ENCODE peak calls at places on chromosomes 1 and 21, in four cellular contexts. One of them, this sample, is unnamed.

GRCh38 chr1:112852276-112852675 is 103.7 kb downstream of the SLC16A1 start:
- DNase-seq in prostate gland: no peak
- DNase-seq in CD8-positive, alpha-beta T cell: no peak
- DNase-seq in fibroblast of lung: no peak
- DNase-seq in this sample: no peak

GRCh38 chr1:236734141-236734765 is 48.0 kb downstream of the ACTN2 start:
- DNase-seq in prostate gland: no peak
- DNase-seq in CD8-positive, alpha-beta T cell: no peak
- DNase-seq in fibroblast of lung: peak; percentile 3
- DNase-seq in this sample: no peak

GRCh38 chr1:212671342-212672031 is 28.2 kb downstream of the BATF3 start:
- DNase-seq in prostate gland: no peak
- DNase-seq in CD8-positive, alpha-beta T cell: no peak
- DNase-seq in fibroblast of lung: peak; percentile 46
- DNase-seq in this sample: no peak

GRCh38 chr21:26144026-26144425 is 26.5 kb downstream of the APP start:
- DNase-seq in prostate gland: no peak
- DNase-seq in CD8-positive, alpha-beta T cell: no peak
- DNase-seq in fibroblast of lung: no peak
- DNase-seq in this sample: no peak

GRCh38 chr1:55213885-55214213 is 1.3 kb downstream of the USP24 start:
- DNase-seq in prostate gland: no peak
- DNase-seq in CD8-positive, alpha-beta T cell: no peak
- DNase-seq in fibroblast of lung: no peak
- DNase-seq in this sample: no peak

GRCh38 chr1:100456880-100457279 is 81.1 kb upstream of the GPR88 start:
- DNase-seq in prostate gland: no peak
- DNase-seq in CD8-positive, alpha-beta T cell: no peak
- DNase-seq in fibroblast of lung: no peak
- DNase-seq in this sample: no peak

GRCh38 chr1:23470282-23471070 is 13.5 kb downstream of the ASAP3 start:
- DNase-seq in prostate gland: no peak
- DNase-seq in CD8-positive, alpha-beta T cell: no peak
- DNase-seq in fibroblast of lung: peak; percentile 90
- DNase-seq in this sample: no peak

GRCh38 chr21:45020629-45021427 is 53.6 kb upstream of the ADARB1 start:
- DNase-seq in prostate gland: no peak
- DNase-seq in CD8-positive, alpha-beta T cell: no peak
- DNase-seq in fibroblast of lung: peak; percentile 16
- DNase-seq in this sample: no peak

GRCh38 chr1:61980561-61980960 is 214.1 kb upstream of the L1TD1 start:
- DNase-seq in prostate gland: no peak
- DNase-seq in CD8-positive, alpha-beta T cell: no peak
- DNase-seq in fibroblast of lung: peak; percentile 34
- DNase-seq in this sample: no peak

GRCh38 chr1:172893146-172893841 is 157.4 kb downstream of the TNFSF18 start:
- DNase-seq in prostate gland: no peak
- DNase-seq in CD8-positive, alpha-beta T cell: no peak
- DNase-seq in fibroblast of lung: peak; percentile 50
- DNase-seq in this sample: no peak

GRCh38 chr1:206782448-206782847 is 10.2 kb upstream of the IL10 start:
- DNase-seq in prostate gland: no peak
- DNase-seq in CD8-positive, alpha-beta T cell: no peak
- DNase-seq in fibroblast of lung: no peak
- DNase-seq in this sample: no peak

GRCh38 chr21:33395866-33396265 is 7.3 kb upstream of the IFNGR2 start:
- DNase-seq in prostate gland: no peak
- DNase-seq in CD8-positive, alpha-beta T cell: no peak
- DNase-seq in fibroblast of lung: peak; percentile 81
- DNase-seq in this sample: no peak

GRCh38 chr1:23772049-23772853 is 6.0 kb upstream of the PITHD1 start:
- DNase-seq in prostate gland: peak; percentile 87
- DNase-seq in CD8-positive, alpha-beta T cell: peak; percentile 89
- DNase-seq in fibroblast of lung: peak; percentile 81
- DNase-seq in this sample: no peak

GRCh38 chr1:65247419-65248359 is 61.7 kb upstream of the DNAJC6 start:
- DNase-seq in prostate gland: no peak
- DNase-seq in CD8-positive, alpha-beta T cell: no peak
- DNase-seq in fibroblast of lung: peak; percentile 59
- DNase-seq in this sample: no peak

GRCh38 chr1:191993549-191993948 is 164.7 kb upstream of the RGS18 start:
- DNase-seq in prostate gland: no peak
- DNase-seq in CD8-positive, alpha-beta T cell: no peak
- DNase-seq in fibroblast of lung: peak; percentile 55
- DNase-seq in this sample: peak; percentile 11

GRCh38 chr1:59089922-59090457 is 206.9 kb upstream of the FGGY start:
- DNase-seq in prostate gland: no peak
- DNase-seq in CD8-positive, alpha-beta T cell: no peak
- DNase-seq in fibroblast of lung: no peak
- DNase-seq in this sample: no peak
- H3K27ac ChIP-seq in prostate gland: no peak overlapping the region
- H3K27ac ChIP-seq in CD8-positive, alpha-beta T cell: no peak overlapping the region
- H3K27ac ChIP-seq in fibroblast of lung: no peak overlapping the region
- H3K27ac ChIP-seq in this sample: no peak overlapping the region

DNA sequence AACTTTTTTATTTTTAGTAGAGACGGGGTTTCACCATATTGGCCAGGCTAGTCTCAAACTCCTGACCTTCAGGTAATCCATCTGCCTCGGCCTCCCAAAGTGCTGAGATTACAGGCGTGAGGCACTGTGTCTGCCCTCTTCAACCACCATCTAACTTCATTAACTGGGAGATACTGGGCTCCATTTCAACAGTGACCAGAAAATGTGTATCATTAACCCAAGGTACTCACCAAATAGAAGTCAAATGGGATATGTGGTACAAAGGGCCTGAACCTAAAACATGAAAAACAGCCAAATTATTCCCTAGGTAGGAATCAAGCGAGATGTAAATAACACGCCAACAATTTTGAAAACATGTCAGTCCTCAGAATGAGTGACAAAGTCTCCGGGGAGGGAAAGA is 1.2 kb downstream of the ILF2 start:
- DNase-seq in prostate gland: no peak
- DNase-seq in CD8-positive, alpha-beta T cell: no peak
- DNase-seq in fibroblast of lung: no peak
- DNase-seq in this sample: no peak
- H3K4me3 ChIP-seq in prostate gland: peak overlapping the region; percentile 62
- H3K4me3 ChIP-seq in CD8-positive, alpha-beta T cell: peak overlapping the region; percentile 81
- H3K4me3 ChIP-seq in fibroblast of lung: peak overlapping the region; percentile 98
- H3K4me3 ChIP-seq in this sample: peak overlapping the region; percentile 88

DNA sequence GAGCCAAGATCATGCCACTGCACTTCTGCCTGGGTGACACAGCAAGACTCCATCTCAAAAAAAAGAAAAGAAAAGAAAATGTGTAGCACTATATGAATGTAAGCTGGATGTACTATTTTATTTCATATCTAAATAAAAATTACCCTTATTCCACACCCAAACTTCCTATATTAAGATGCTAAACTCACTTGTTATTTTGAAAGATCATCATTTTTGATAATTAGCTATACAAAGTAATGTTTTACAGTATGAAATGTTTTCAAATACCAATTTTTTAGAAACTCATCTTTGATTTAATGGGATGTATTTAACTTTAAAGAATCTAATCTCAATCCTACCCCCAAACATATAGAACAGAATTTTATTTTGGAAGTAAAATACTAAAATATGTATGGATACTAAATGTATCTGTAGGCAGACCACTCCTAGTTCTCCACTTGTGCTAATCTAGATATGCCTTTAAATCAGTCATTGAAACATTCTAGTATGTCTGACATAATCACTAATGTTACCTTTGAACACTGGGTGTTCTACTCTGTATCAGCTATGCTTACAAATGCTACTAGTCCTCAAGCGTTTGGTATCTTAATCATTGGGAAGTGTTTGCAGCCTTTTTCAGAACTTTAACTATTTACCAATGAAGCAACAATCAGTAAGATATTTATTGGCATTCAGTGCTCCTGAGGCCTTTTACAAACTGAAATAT is 12.9 kb downstream of the MIER1 start:
- DNase-seq in prostate gland: no peak
- DNase-seq in CD8-positive, alpha-beta T cell: no peak
- DNase-seq in fibroblast of lung: no peak
- DNase-seq in this sample: no peak
- H3K4me1 ChIP-seq in prostate gland: no peaks in the 10 kb centered on the region
- H3K4me1 ChIP-seq in CD8-positive, alpha-beta T cell: peaks cover 83% of the 10 kb centered on the region
- H3K4me1 ChIP-seq in fibroblast of lung: peaks cover 4% of the 10 kb centered on the region
- H3K4me1 ChIP-seq in this sample: no peaks in the 10 kb centered on the region

DNA sequence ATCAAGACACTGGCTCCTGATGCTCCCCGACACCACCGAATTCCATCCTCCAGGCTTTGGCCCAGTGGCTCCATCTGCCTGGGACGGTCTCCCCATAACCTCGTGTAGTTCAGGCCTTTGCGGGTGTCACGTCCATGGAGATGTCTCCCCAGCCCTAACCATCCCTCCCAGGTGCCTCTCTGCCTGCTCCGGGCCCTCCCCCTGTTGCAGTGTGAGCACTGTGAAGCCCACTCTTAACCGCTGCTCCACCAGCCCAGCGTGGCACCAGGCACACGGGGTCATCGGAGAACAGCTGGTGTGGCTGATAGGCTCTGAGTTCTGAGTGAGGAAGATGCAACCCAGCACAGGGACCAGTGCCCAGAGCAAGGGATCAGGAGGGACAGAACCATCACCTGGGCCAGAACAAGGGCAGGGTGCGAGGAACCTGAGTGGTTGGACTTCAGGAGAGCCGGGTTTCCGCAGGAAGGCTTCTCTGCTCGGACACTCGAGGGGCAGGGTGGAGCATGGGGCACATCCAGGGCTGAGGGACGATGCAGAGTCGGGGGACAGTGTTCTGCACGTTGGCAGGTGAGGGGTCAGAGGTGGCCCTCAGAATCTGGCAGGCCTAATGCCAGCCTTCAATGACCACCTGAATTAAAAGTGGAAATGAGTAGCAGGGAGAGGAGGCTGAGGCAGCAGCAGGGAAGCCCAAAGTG is 2.6 kb upstream of the GNB1 start:
- DNase-seq in prostate gland: no peak
- DNase-seq in CD8-positive, alpha-beta T cell: no peak
- DNase-seq in fibroblast of lung: no peak
- DNase-seq in this sample: no peak
- H3K27ac ChIP-seq in prostate gland: peak overlapping the region; percentile 95
- H3K27ac ChIP-seq in CD8-positive, alpha-beta T cell: no peak overlapping the region
- H3K27ac ChIP-seq in fibroblast of lung: no peak overlapping the region
- H3K27ac ChIP-seq in this sample: no peak overlapping the region

GRCh38 chr1:207823531-207823879 is 71.7 kb downstream of the CD46 start:
- DNase-seq in prostate gland: no peak
- DNase-seq in CD8-positive, alpha-beta T cell: no peak
- DNase-seq in fibroblast of lung: no peak
- DNase-seq in this sample: no peak

GRCh38 chr1:207822602-207823451 is 71.0 kb downstream of the CD46 start:
- DNase-seq in prostate gland: peak; percentile 95
- DNase-seq in CD8-positive, alpha-beta T cell: peak; percentile 65
- DNase-seq in fibroblast of lung: peak; percentile 37
- DNase-seq in this sample: no peak

GRCh38 chr1:207822124-207822601 is 70.3 kb downstream of the CD46 start:
- DNase-seq in prostate gland: no peak
- DNase-seq in CD8-positive, alpha-beta T cell: no peak
- DNase-seq in fibroblast of lung: no peak
- DNase-seq in this sample: no peak

GRCh38 chr1:207820568-207821463 is 69.0 kb downstream of the CD46 start:
- DNase-seq in prostate gland: no peak
- DNase-seq in CD8-positive, alpha-beta T cell: no peak
- DNase-seq in fibroblast of lung: no peak
- DNase-seq in this sample: no peak

GRCh38 chr1:207821464-207822045 is 69.7 kb downstream of the CD46 start:
- DNase-seq in prostate gland: no peak
- DNase-seq in CD8-positive, alpha-beta T cell: no peak
- DNase-seq in fibroblast of lung: no peak
- DNase-seq in this sample: no peak
- H3K4me3 ChIP-seq in prostate gland: peak overlapping the region; percentile 68
- H3K4me3 ChIP-seq in CD8-positive, alpha-beta T cell: peak overlapping the region; percentile 70
- H3K4me3 ChIP-seq in fibroblast of lung: peak overlapping the region; percentile 97
- H3K4me3 ChIP-seq in this sample: no peak overlapping the region

GRCh38 chr1:233523047-233523446 is 90.9 kb upstream of the KCNK1 start:
- DNase-seq in prostate gland: no peak
- DNase-seq in CD8-positive, alpha-beta T cell: no peak
- DNase-seq in fibroblast of lung: no peak
- DNase-seq in this sample: no peak
- H3K4me1 ChIP-seq in prostate gland: no peaks in the 10 kb centered on the region
- H3K4me1 ChIP-seq in CD8-positive, alpha-beta T cell: no peaks in the 10 kb centered on the region
- H3K4me1 ChIP-seq in fibroblast of lung: no peaks in the 10 kb centered on the region
- H3K4me1 ChIP-seq in this sample: peaks cover 3% of the 10 kb centered on the region

DNA sequence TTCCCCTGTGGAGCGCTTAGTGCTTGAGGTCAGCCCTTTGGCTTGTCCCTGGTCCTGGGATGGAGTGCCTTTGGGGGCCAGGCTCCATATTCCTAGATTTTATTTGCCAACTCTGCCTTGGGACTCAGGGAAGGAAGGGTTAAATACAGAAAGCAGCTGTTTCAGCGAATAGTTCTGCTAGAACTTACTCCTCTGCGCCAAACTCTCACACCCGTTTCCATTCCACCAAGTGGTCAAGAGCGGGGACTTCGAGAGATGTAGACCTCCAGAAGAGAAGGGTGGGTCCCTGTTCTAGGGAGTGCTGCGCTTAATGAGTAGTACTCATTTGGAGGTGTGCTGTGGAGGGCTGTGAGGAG is 704 bp upstream of the TOMM40L start:
- DNase-seq in prostate gland: no peak
- DNase-seq in CD8-positive, alpha-beta T cell: no peak
- DNase-seq in fibroblast of lung: peak; percentile 20
- DNase-seq in this sample: no peak
- H3K27ac ChIP-seq in prostate gland: no peak overlapping the region
- H3K27ac ChIP-seq in CD8-positive, alpha-beta T cell: no peak overlapping the region
- H3K27ac ChIP-seq in fibroblast of lung: peak overlapping the region; percentile 9
- H3K27ac ChIP-seq in this sample: no peak overlapping the region

DNA sequence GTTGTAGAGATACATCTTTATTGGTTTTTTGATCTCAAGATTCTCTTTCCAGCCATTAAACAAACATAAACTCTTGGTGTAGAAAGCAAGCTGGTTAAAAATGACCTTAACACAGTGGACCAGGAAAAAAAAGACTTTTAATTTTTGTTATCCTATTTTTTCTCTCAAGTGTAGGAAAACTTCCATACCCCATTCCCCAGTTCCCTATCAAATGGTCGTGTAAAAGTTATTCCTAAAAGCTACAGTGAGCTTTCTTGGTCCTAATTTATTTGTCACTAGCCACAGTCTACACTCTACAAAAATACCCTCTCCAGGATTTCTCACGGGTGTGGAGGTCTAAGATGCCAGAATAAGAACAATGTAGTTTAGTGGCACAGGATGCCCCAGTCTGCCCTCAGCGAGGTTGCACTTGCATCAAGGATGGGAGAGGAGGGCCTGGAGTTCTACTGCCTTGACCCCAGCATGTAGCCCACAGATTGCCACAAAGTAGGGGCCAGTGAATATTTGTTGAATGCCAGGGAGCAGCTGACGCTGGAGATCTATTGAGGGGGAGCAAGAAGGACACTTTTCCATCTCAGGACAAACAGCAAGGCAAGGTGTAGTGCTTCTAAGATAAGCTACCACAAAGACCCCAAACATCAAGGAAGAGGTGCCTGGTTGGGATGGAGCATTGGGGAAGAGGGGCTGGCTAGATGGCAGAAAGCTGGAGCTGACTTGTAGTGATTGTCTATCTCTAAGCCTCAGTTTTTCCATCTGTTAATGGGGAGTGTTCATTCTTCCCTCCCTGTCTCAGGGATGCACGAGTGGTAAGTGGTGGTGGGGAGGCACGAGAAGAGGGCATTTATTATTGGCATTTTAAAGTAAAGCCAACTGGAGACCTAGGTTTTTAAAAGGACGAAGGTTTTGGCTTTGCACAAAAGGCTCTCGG is 1.8 kb downstream of the MYCL start:
- DNase-seq in prostate gland: no peak
- DNase-seq in CD8-positive, alpha-beta T cell: no peak
- DNase-seq in fibroblast of lung: no peak
- DNase-seq in this sample: no peak
- H3K4me3 ChIP-seq in prostate gland: no peak overlapping the region
- H3K4me3 ChIP-seq in CD8-positive, alpha-beta T cell: no peak overlapping the region
- H3K4me3 ChIP-seq in fibroblast of lung: no peak overlapping the region
- H3K4me3 ChIP-seq in this sample: peak overlapping the region; percentile 97

GRCh38 chr1:26728645-26729044 is 32.8 kb downstream of the ARID1A start:
- DNase-seq in prostate gland: peak; percentile 79
- DNase-seq in CD8-positive, alpha-beta T cell: no peak
- DNase-seq in fibroblast of lung: no peak
- DNase-seq in this sample: no peak
- H3K4me1 ChIP-seq in prostate gland: peaks cover 20% of the 10 kb centered on the region
- H3K4me1 ChIP-seq in CD8-positive, alpha-beta T cell: peaks cover 68% of the 10 kb centered on the region
- H3K4me1 ChIP-seq in fibroblast of lung: peaks cover 13% of the 10 kb centered on the region
- H3K4me1 ChIP-seq in this sample: peaks cover 5% of the 10 kb centered on the region